ENCODE peak calls at places on chromosomes 11 and 22, in seven cellular contexts. K is iris pigment epithelial cell; H is activated CD4-positive, alpha-beta T cell treated with anti-CD3 and anti-CD28 coated beads for 36 hours; E is T-helper 2 cell; A is neural progenitor cell; X is HTR-8/SVneo; G is fibroblast of the conjunctiva. I is an unnamed sample.

GRCh38 chr11:36431429-36432092 is 78.5 kb downstream of the TRAF6 start:
- DNase-seq in E (no peak), H (peak), X (peak), G (peak), A (peak), K (peak), I (peak)

GRCh38 chr11:11532574-11532973 is 89.2 kb downstream of the GALNT18 start:
- DNase-seq in H (no peak), E (no peak), A (no peak), K (peak), G (no peak), X (no peak), I (no peak)

GRCh38 chr22:44578516-44579230 is 80.6 kb upstream of the RTL6 start:
- DNase-seq in H (no peak), A (no peak), X (no peak), E (no peak), K (no peak), G (no peak), I (no peak)

GRCh38 chr11:47176328-47177228 is at the start of gene ARFGAP2:
- DNase-seq in X (peak), A (peak), E (peak), H (peak), K (peak), G (peak), I (peak)

GRCh38 chr22:33917744-33918406 is 2.4 kb downstream of the LARGE1 start:
- DNase-seq in K (no peak), A (peak), X (no peak), E (no peak), H (no peak), G (no peak), I (no peak)

GRCh38 chr11:13215157-13215556 is 62.4 kb upstream of the BMAL1 start:
- DNase-seq in K (peak), X (peak), G (peak), E (no peak), A (no peak), H (no peak), I (no peak)

GRCh38 chr11:2074266-2074825 is 64.8 kb downstream of the IGF2 start:
- DNase-seq in G (no peak), H (peak), A (peak), X (no peak), K (no peak), E (no peak), I (peak)

GRCh38 chr11:134272381-134273316 is 3.5 kb upstream of the GLB1L3 start:
- DNase-seq in X (no peak), A (peak), K (peak), G (no peak), E (no peak), H (no peak), I (no peak)

GRCh38 chr22:44701187-44701586 is 817 bp upstream of the PRR5 start:
- DNase-seq in G (no peak), X (no peak), K (no peak), A (no peak), H (no peak), E (no peak), I (no peak)

GRCh38 chr11:64998690-64999431 is 2.1 kb upstream of the BATF2 start:
- DNase-seq in K (no peak), G (no peak), X (no peak), E (no peak), A (no peak), H (no peak), I (peak)

GRCh38 chr11:94997437-94997836 is 23.9 kb downstream of the KDM4D start:
- DNase-seq in K (no peak), X (no peak), E (no peak), H (no peak), G (no peak), A (no peak), I (no peak)

GRCh38 chr22:25334091-25334490 is 114.7 kb downstream of the CRYBB2 start:
- DNase-seq in E (no peak), H (peak), K (peak), G (no peak), A (peak), X (no peak), I (peak)